ENCODE peak calls at places on chromosomes 6 and 20, in seven cellular contexts. F, I, X, B, N, H and L are unnamed samples.
A peak's percentile ranks its signal among the peaks of the same experiment; 100 is the strongest.

GRCh38 chr20:36399969-36400545 is 93.9 kb downstream of the DLGAP4 start:
- DNase-seq in F (no peak), I (no peak), X (no peak), B (no peak), N (no peak), H (no peak), L (no peak)

GRCh38 chr6:5622276-5623005 is 361.1 kb downstream of the FARS2 start:
- DNase-seq in F (no peak), I (no peak), X (no peak), B (no peak), N (no peak), H (no peak), L (no peak)

GRCh38 chr6:7035837-7036249 is 71.9 kb upstream of the RREB1 start:
- DNase-seq in F (no peak), I (no peak), X (no peak), B (no peak), N (no peak), H (no peak), L (no peak)

GRCh38 chr6:6057442-6058053 is 50.8 kb upstream of the NRN1 start:
- DNase-seq in F (peak; percentile 56), I (no peak), X (peak; percentile 79), B (peak; percentile 17), N (no peak), H (no peak), L (no peak)

GRCh38 chr20:21936720-21937380 is 231.4 kb downstream of the PAX1 start:
- DNase-seq in F (no peak), I (no peak), X (no peak), B (no peak), N (no peak), H (no peak), L (no peak)

GRCh38 chr6:53894086-53894485 is 99.3 kb downstream of the LRRC1 start:
- DNase-seq in F (no peak), I (no peak), X (peak; percentile 21), B (no peak), N (peak; percentile 51), H (no peak), L (no peak)

GRCh38 chr6:85364354-85364753 is 85.5 kb upstream of the NT5E start:
- DNase-seq in F (no peak), I (no peak), X (no peak), B (no peak), N (no peak), H (no peak), L (no peak)

GRCh38 chr6:32192608-32193039 is at the start of gene GPSM3:
- DNase-seq in F (no peak), I (peak; percentile 72), X (peak; percentile 71), B (no peak), N (no peak), H (no peak), L (no peak)

GRCh38 chr6:11585426-11586016 is 48.0 kb downstream of the TMEM170B start:
- DNase-seq in F (peak; percentile 52), I (no peak), X (peak; percentile 43), B (no peak), N (no peak), H (no peak), L (no peak)

GRCh38 chr6:137919837-137920304 is 52.8 kb downstream of the TNFAIP3 start:
- DNase-seq in F (no peak), I (no peak), X (no peak), B (no peak), N (no peak), H (no peak), L (no peak)

GRCh38 chr6:137919512-137919823 is 52.4 kb downstream of the TNFAIP3 start:
- DNase-seq in F (no peak), I (no peak), X (no peak), B (no peak), N (no peak), H (no peak), L (no peak)

GRCh38 chr6:137923866-137924616 is 57.0 kb downstream of the TNFAIP3 start:
- DNase-seq in F (no peak), I (no peak), X (no peak), B (no peak), N (no peak), H (no peak), L (no peak)

GRCh38 chr6:137920331-137920730 is 53.3 kb downstream of the TNFAIP3 start:
- DNase-seq in F (no peak), I (no peak), X (no peak), B (no peak), N (no peak), H (no peak), L (no peak)

DNA sequence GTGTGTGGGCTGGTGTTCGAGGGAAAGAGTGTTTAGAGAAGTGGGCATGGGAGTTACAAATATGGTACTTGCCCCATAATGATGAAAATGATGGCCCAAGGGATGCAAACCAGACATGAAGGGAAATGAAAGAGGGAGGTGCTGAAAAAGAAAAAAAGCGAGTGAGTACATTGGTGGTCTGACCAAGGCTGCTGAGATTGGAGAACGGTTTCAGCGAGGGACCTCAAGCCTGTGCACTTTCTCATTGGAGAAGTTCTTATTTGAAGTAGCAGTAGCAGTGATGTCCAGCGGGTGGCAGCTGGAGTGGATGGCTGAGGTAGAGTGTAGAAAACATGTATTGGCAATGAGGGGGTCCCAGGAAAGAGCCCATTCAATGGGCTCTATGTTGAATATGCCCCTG is 54.8 kb downstream of the TNFAIP3 start:
- DNase-seq in F (no peak), I (no peak), X (no peak), B (no peak), N (no peak), H (no peak), L (no peak)
- TF ChIP-seq CTCF in F (peak; percentile 26), I (peak; percentile 3), X (no peak), B (no peak), N (no peak), H (no peak), L (no peak)

GRCh38 chr20:38435555-38435939 is 419 bp upstream of the SNHG17 start:
- DNase-seq in F (no peak), I (no peak), X (no peak), B (no peak), N (no peak), H (no peak), L (no peak)
- TF ChIP-seq CTCF in F (no peak), I (no peak), X (no peak), B (no peak), N (no peak), H (no peak), L (no peak)

GRCh38 chr6:25010917-25011625 is 75.3 kb upstream of the RIPOR2 start:
- DNase-seq in F (no peak), I (no peak), X (no peak), B (no peak), N (no peak), H (no peak), L (no peak)

GRCh38 chr6:25012657-25013056 is 76.9 kb upstream of the RIPOR2 start:
- DNase-seq in F (no peak), I (no peak), X (no peak), B (no peak), N (no peak), H (no peak), L (no peak)

GRCh38 chr6:25014375-25014774 is 78.6 kb upstream of the RIPOR2 start:
- DNase-seq in F (no peak), I (no peak), X (no peak), B (no peak), N (no peak), H (no peak), L (no peak)

GRCh38 chr6:25014806-25015560 is 79.2 kb upstream of the RIPOR2 start:
- DNase-seq in F (no peak), I (no peak), X (peak; percentile 56), B (peak; percentile 59), N (peak; percentile 27), H (no peak), L (peak; percentile 70)

GRCh38 chr6:25013249-25013648 is 77.5 kb upstream of the RIPOR2 start:
- DNase-seq in F (no peak), I (no peak), X (peak; percentile 64), B (no peak), N (no peak), H (no peak), L (no peak)
- TF ChIP-seq CTCF in F (peak; percentile 30), I (no peak), X (peak; percentile 85), B (no peak), N (no peak), H (no peak), L (no peak)

DNA sequence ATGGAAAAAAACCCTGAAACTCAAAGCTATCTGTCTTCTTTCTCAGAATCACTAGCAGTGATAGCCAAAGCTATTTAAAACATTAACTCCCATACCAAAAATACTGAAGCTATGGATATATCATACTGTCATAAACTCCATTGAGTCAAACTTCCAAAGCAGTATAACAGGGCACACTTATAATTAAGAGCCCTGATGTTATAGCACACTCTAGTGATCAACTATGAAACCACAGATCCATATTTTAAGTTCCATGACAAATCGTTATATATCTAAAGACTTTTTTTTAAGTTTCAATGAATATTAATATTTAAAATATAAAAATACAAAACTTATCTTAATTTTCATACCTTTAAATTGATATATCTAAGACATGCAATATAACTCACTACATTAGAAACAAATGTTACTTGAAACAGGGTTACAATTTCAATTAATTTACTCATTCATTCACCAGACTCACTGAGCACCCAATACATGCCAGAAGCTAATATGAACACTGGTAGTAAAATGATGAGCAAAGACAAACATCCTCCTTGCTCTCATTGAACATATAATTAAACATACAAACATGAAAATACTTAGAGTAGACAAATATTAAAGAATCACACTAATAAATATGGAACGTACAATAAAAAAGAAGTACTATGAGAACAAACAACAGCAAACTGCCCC is 69.3 kb downstream of the IBTK start:
- DNase-seq in F (no peak), I (no peak), X (no peak), B (no peak), N (no peak), H (no peak), L (no peak)
- TF ChIP-seq CTCF in F (peak; percentile 22), I (peak; percentile 72), X (peak; percentile 66), B (no peak), N (peak; percentile 37), H (peak; percentile 9), L (peak; percentile 74)